ENCODE peak calls at places on chromosomes 7 and 10, in six cellular contexts. Y is T-helper 9 cell; M is activated CD4-positive, alpha-beta memory T cell treated with anti-CD3 and anti-CD28 coated beads for 36 hours; B is RPMI7951; K is retinal pigment epithelial cell; N is GM12892. A is an unnamed sample.
A peak's percentile ranks its signal among the peaks of the same experiment; 100 is the strongest.

GRCh38 chr7:27237735-27238334 is 4.8 kb upstream of the EVX1 start:
- DNase-seq in B (peak; percentile 78), K (no peak), M (no peak), Y (no peak), N (no peak), A (no peak)

GRCh38 chr7:157683251-157684156 is 346.7 kb downstream of the DNAJB6 start:
- DNase-seq in B (no peak), M (no peak), N (no peak), K (no peak), Y (no peak), A (no peak)

GRCh38 chr7:108291135-108291508 is 161.0 kb upstream of the LAMB4 start:
- DNase-seq in K (no peak), B (no peak), N (no peak), Y (no peak), M (no peak), A (no peak)

GRCh38 chr7:16060492-16060891 is 360.8 kb downstream of the CRPPA start:
- DNase-seq in N (no peak), Y (no peak), M (no peak), K (no peak), B (no peak), A (no peak)

GRCh38 chr10:33669861-33670385 is 335.5 kb upstream of the NRP1 start:
- DNase-seq in K (no peak), B (no peak), N (no peak), Y (no peak), M (no peak), A (no peak)

GRCh38 chr10:60495357-60495756 is 105.7 kb upstream of the ANK3 start:
- DNase-seq in B (peak; percentile 25), M (no peak), Y (no peak), N (no peak), K (no peak), A (no peak)

GRCh38 chr7:107860981-107861652 is 29.9 kb upstream of the DLD start:
- DNase-seq in N (no peak), M (no peak), K (no peak), B (no peak), Y (no peak), A (no peak)

GRCh38 chr10:27625452-27626345 is 119.9 kb downstream of the MKX start:
- DNase-seq in K (no peak), B (no peak), N (no peak), Y (no peak), M (no peak), A (peak; percentile 70)

GRCh38 chr10:49679480-49679893 is at the start of gene C10orf53:
- DNase-seq in N (no peak), Y (no peak), K (peak; percentile 28), M (peak; percentile 39), B (peak; percentile 63), A (peak; percentile 14)

GRCh38 chr10:126904493-126904806 is 778 bp upstream of the DOCK1 start:
- DNase-seq in B (no peak), N (no peak), M (no peak), K (no peak), Y (no peak), A (no peak)

GRCh38 chr7:18558503-18558902 is 63.0 kb downstream of the HDAC9 start:
- DNase-seq in K (no peak), M (no peak), B (peak; percentile 64), N (no peak), Y (no peak), A (no peak)

GRCh38 chr10:77416327-77417135 is 221.1 kb downstream of the KCNMA1 start:
- DNase-seq in M (no peak), Y (no peak), B (peak; percentile 96), K (no peak), N (no peak), A (peak; percentile 55)

GRCh38 chr7:128167791-128168666 is 73.0 kb upstream of the LEP start:
- DNase-seq in B (no peak), N (peak; percentile 25), K (no peak), M (no peak), Y (no peak), A (no peak)

GRCh38 chr7:27144799-27145166 is 1.3 kb upstream of the HOXA5 start:
- DNase-seq in Y (no peak), K (no peak), N (no peak), M (no peak), B (no peak), A (no peak)

GRCh38 chr10:119006451-119007210 is 22.9 kb upstream of the NANOS1 start:
- DNase-seq in N (no peak), Y (no peak), K (no peak), M (no peak), B (peak; percentile 93), A (peak; percentile 79)

GRCh38 chr7:152759655-152760383 is at the start of gene ACTR3B:
- DNase-seq in Y (peak; percentile 93), K (peak; percentile 32), M (peak; percentile 92), N (peak; percentile 86), B (peak; percentile 84), A (no peak)